ENCODE peak calls at places on chromosomes 7 and 10, in nine cellular contexts. One of them, this sample, is unnamed.

GRCh38 chr7:98777051-98777450 is 92.8 kb downstream of the TMEM130 start:
- DNase-seq in stimulated activated naive B cell treated with anti-CD40 and anti-IgM and Interleukin-4, amounts not matched to agents 10 μg/mL and 1 μg/mL and 100 μg/mL, for 72 hours: no peak
- DNase-seq in CD4-positive, alpha-beta memory T cell: no peak
- DNase-seq in astrocyte of the spinal cord: no peak
- DNase-seq in endodermal cell: no peak
- DNase-seq in ureter: no peak
- DNase-seq in HL-60: no peak
- DNase-seq in GOT3: no peak
- DNase-seq in GM23338: no peak
- DNase-seq in this sample: no peak

GRCh38 chr7:155380221-155380861 is 77.6 kb upstream of the EN2 start:
- DNase-seq in stimulated activated naive B cell treated with anti-CD40 and anti-IgM and Interleukin-4, amounts not matched to agents 10 μg/mL and 1 μg/mL and 100 μg/mL, for 72 hours: peak
- DNase-seq in CD4-positive, alpha-beta memory T cell: peak
- DNase-seq in astrocyte of the spinal cord: peak
- DNase-seq in endodermal cell: peak
- DNase-seq in ureter: peak
- DNase-seq in HL-60: peak
- DNase-seq in GOT3: no peak
- DNase-seq in GM23338: peak
- DNase-seq in this sample: peak

GRCh38 chr7:150973571-150974451 is 4.3 kb downstream of the KCNH2 start:
- DNase-seq in stimulated activated naive B cell treated with anti-CD40 and anti-IgM and Interleukin-4, amounts not matched to agents 10 μg/mL and 1 μg/mL and 100 μg/mL, for 72 hours: no peak
- DNase-seq in CD4-positive, alpha-beta memory T cell: peak
- DNase-seq in astrocyte of the spinal cord: no peak
- DNase-seq in endodermal cell: no peak
- DNase-seq in ureter: no peak
- DNase-seq in HL-60: no peak
- DNase-seq in GOT3: no peak
- DNase-seq in GM23338: peak
- DNase-seq in this sample: no peak

GRCh38 chr7:134470864-134471263 is 12.0 kb upstream of the AKR1B1 start:
- DNase-seq in stimulated activated naive B cell treated with anti-CD40 and anti-IgM and Interleukin-4, amounts not matched to agents 10 μg/mL and 1 μg/mL and 100 μg/mL, for 72 hours: no peak
- DNase-seq in CD4-positive, alpha-beta memory T cell: no peak
- DNase-seq in astrocyte of the spinal cord: peak
- DNase-seq in endodermal cell: no peak
- DNase-seq in ureter: no peak
- DNase-seq in HL-60: no peak
- DNase-seq in GOT3: no peak
- DNase-seq in GM23338: no peak
- DNase-seq in this sample: no peak

GRCh38 chr10:30688456-30688855 is 58.9 kb upstream of the LYZL2 start:
- DNase-seq in stimulated activated naive B cell treated with anti-CD40 and anti-IgM and Interleukin-4, amounts not matched to agents 10 μg/mL and 1 μg/mL and 100 μg/mL, for 72 hours: no peak
- DNase-seq in CD4-positive, alpha-beta memory T cell: no peak
- DNase-seq in astrocyte of the spinal cord: no peak
- DNase-seq in endodermal cell: no peak
- DNase-seq in ureter: no peak
- DNase-seq in HL-60: no peak
- DNase-seq in GOT3: no peak
- DNase-seq in GM23338: no peak
- DNase-seq in this sample: no peak

GRCh38 chr7:30146127-30146612 is 11.4 kb downstream of the MTURN start:
- DNase-seq in stimulated activated naive B cell treated with anti-CD40 and anti-IgM and Interleukin-4, amounts not matched to agents 10 μg/mL and 1 μg/mL and 100 μg/mL, for 72 hours: no peak
- DNase-seq in CD4-positive, alpha-beta memory T cell: no peak
- DNase-seq in astrocyte of the spinal cord: no peak
- DNase-seq in endodermal cell: peak
- DNase-seq in ureter: no peak
- DNase-seq in HL-60: no peak
- DNase-seq in GOT3: no peak
- DNase-seq in GM23338: no peak
- DNase-seq in this sample: peak

GRCh38 chr10:79244841-79245504 is 102.3 kb upstream of the PPIF start:
- DNase-seq in stimulated activated naive B cell treated with anti-CD40 and anti-IgM and Interleukin-4, amounts not matched to agents 10 μg/mL and 1 μg/mL and 100 μg/mL, for 72 hours: peak
- DNase-seq in CD4-positive, alpha-beta memory T cell: peak
- DNase-seq in astrocyte of the spinal cord: no peak
- DNase-seq in endodermal cell: no peak
- DNase-seq in ureter: no peak
- DNase-seq in HL-60: peak
- DNase-seq in GOT3: no peak
- DNase-seq in GM23338: no peak
- DNase-seq in this sample: peak

GRCh38 chr10:29879862-29880261 is 179.5 kb downstream of the JCAD start:
- DNase-seq in stimulated activated naive B cell treated with anti-CD40 and anti-IgM and Interleukin-4, amounts not matched to agents 10 μg/mL and 1 μg/mL and 100 μg/mL, for 72 hours: no peak
- DNase-seq in CD4-positive, alpha-beta memory T cell: no peak
- DNase-seq in astrocyte of the spinal cord: no peak
- DNase-seq in endodermal cell: no peak
- DNase-seq in ureter: no peak
- DNase-seq in HL-60: no peak
- DNase-seq in GOT3: no peak
- DNase-seq in GM23338: no peak
- DNase-seq in this sample: no peak

GRCh38 chr7:102008535-102009262 is 191.3 kb downstream of the CUX1 start:
- DNase-seq in stimulated activated naive B cell treated with anti-CD40 and anti-IgM and Interleukin-4, amounts not matched to agents 10 μg/mL and 1 μg/mL and 100 μg/mL, for 72 hours: no peak
- DNase-seq in CD4-positive, alpha-beta memory T cell: no peak
- DNase-seq in astrocyte of the spinal cord: no peak
- DNase-seq in endodermal cell: no peak
- DNase-seq in ureter: no peak
- DNase-seq in HL-60: no peak
- DNase-seq in GOT3: no peak
- DNase-seq in GM23338: no peak
- DNase-seq in this sample: no peak

GRCh38 chr10:80365510-80365909 is 8.9 kb downstream of the DYDC2 start:
- DNase-seq in stimulated activated naive B cell treated with anti-CD40 and anti-IgM and Interleukin-4, amounts not matched to agents 10 μg/mL and 1 μg/mL and 100 μg/mL, for 72 hours: no peak
- DNase-seq in CD4-positive, alpha-beta memory T cell: no peak
- DNase-seq in astrocyte of the spinal cord: no peak
- DNase-seq in endodermal cell: no peak
- DNase-seq in ureter: no peak
- DNase-seq in HL-60: no peak
- DNase-seq in GOT3: no peak
- DNase-seq in GM23338: no peak
- DNase-seq in this sample: no peak

GRCh38 chr10:122062831-122063674 is 74.1 kb downstream of the TACC2 start:
- DNase-seq in stimulated activated naive B cell treated with anti-CD40 and anti-IgM and Interleukin-4, amounts not matched to agents 10 μg/mL and 1 μg/mL and 100 μg/mL, for 72 hours: no peak
- DNase-seq in CD4-positive, alpha-beta memory T cell: no peak
- DNase-seq in astrocyte of the spinal cord: peak
- DNase-seq in endodermal cell: peak
- DNase-seq in ureter: peak
- DNase-seq in HL-60: no peak
- DNase-seq in GOT3: peak
- DNase-seq in GM23338: peak
- DNase-seq in this sample: no peak

GRCh38 chr10:119003572-119004289 is 25.8 kb upstream of the NANOS1 start:
- DNase-seq in stimulated activated naive B cell treated with anti-CD40 and anti-IgM and Interleukin-4, amounts not matched to agents 10 μg/mL and 1 μg/mL and 100 μg/mL, for 72 hours: no peak
- DNase-seq in CD4-positive, alpha-beta memory T cell: no peak
- DNase-seq in astrocyte of the spinal cord: no peak
- DNase-seq in endodermal cell: no peak
- DNase-seq in ureter: no peak
- DNase-seq in HL-60: no peak
- DNase-seq in GOT3: no peak
- DNase-seq in GM23338: no peak
- DNase-seq in this sample: no peak

GRCh38 chr7:52726493-52726892 is 308.9 kb upstream of the POM121L12 start:
- DNase-seq in stimulated activated naive B cell treated with anti-CD40 and anti-IgM and Interleukin-4, amounts not matched to agents 10 μg/mL and 1 μg/mL and 100 μg/mL, for 72 hours: no peak
- DNase-seq in CD4-positive, alpha-beta memory T cell: no peak
- DNase-seq in astrocyte of the spinal cord: peak
- DNase-seq in endodermal cell: no peak
- DNase-seq in ureter: no peak
- DNase-seq in HL-60: no peak
- DNase-seq in GOT3: no peak
- DNase-seq in GM23338: no peak
- DNase-seq in this sample: no peak

GRCh38 chr10:113225903-113226302 is 275.9 kb downstream of the TCF7L2 start:
- DNase-seq in stimulated activated naive B cell treated with anti-CD40 and anti-IgM and Interleukin-4, amounts not matched to agents 10 μg/mL and 1 μg/mL and 100 μg/mL, for 72 hours: no peak
- DNase-seq in CD4-positive, alpha-beta memory T cell: no peak
- DNase-seq in astrocyte of the spinal cord: no peak
- DNase-seq in endodermal cell: peak
- DNase-seq in ureter: no peak
- DNase-seq in HL-60: no peak
- DNase-seq in GOT3: no peak
- DNase-seq in GM23338: no peak
- DNase-seq in this sample: no peak

GRCh38 chr7:98165827-98166667 is 45.2 kb upstream of the BHLHA15 start:
- DNase-seq in stimulated activated naive B cell treated with anti-CD40 and anti-IgM and Interleukin-4, amounts not matched to agents 10 μg/mL and 1 μg/mL and 100 μg/mL, for 72 hours: peak
- DNase-seq in CD4-positive, alpha-beta memory T cell: peak
- DNase-seq in astrocyte of the spinal cord: peak
- DNase-seq in endodermal cell: peak
- DNase-seq in ureter: no peak
- DNase-seq in HL-60: peak
- DNase-seq in GOT3: no peak
- DNase-seq in GM23338: peak
- DNase-seq in this sample: peak

GRCh38 chr7:91660734-91661355 is 219.7 kb downstream of the MTERF1 start:
- DNase-seq in stimulated activated naive B cell treated with anti-CD40 and anti-IgM and Interleukin-4, amounts not matched to agents 10 μg/mL and 1 μg/mL and 100 μg/mL, for 72 hours: no peak
- DNase-seq in CD4-positive, alpha-beta memory T cell: no peak
- DNase-seq in astrocyte of the spinal cord: no peak
- DNase-seq in endodermal cell: no peak
- DNase-seq in ureter: no peak
- DNase-seq in HL-60: no peak
- DNase-seq in GOT3: no peak
- DNase-seq in GM23338: no peak
- DNase-seq in this sample: no peak

GRCh38 chr10:6601224-6601805 is 21.2 kb upstream of the PRKCQ start:
- DNase-seq in stimulated activated naive B cell treated with anti-CD40 and anti-IgM and Interleukin-4, amounts not matched to agents 10 μg/mL and 1 μg/mL and 100 μg/mL, for 72 hours: no peak
- DNase-seq in CD4-positive, alpha-beta memory T cell: peak
- DNase-seq in astrocyte of the spinal cord: no peak
- DNase-seq in endodermal cell: no peak
- DNase-seq in ureter: no peak
- DNase-seq in HL-60: no peak
- DNase-seq in GOT3: no peak
- DNase-seq in GM23338: no peak
- DNase-seq in this sample: no peak

GRCh38 chr10:11095374-11095785 is 77.7 kb downstream of the CELF2 start:
- DNase-seq in stimulated activated naive B cell treated with anti-CD40 and anti-IgM and Interleukin-4, amounts not matched to agents 10 μg/mL and 1 μg/mL and 100 μg/mL, for 72 hours: no peak
- DNase-seq in CD4-positive, alpha-beta memory T cell: no peak
- DNase-seq in astrocyte of the spinal cord: no peak
- DNase-seq in endodermal cell: peak
- DNase-seq in ureter: no peak
- DNase-seq in HL-60: no peak
- DNase-seq in GOT3: no peak
- DNase-seq in GM23338: peak
- DNase-seq in this sample: peak

GRCh38 chr10:4217653-4218052 is 432.6 kb upstream of the KLF6 start:
- DNase-seq in stimulated activated naive B cell treated with anti-CD40 and anti-IgM and Interleukin-4, amounts not matched to agents 10 μg/mL and 1 μg/mL and 100 μg/mL, for 72 hours: no peak
- DNase-seq in CD4-positive, alpha-beta memory T cell: no peak
- DNase-seq in astrocyte of the spinal cord: no peak
- DNase-seq in endodermal cell: no peak
- DNase-seq in ureter: no peak
- DNase-seq in HL-60: no peak
- DNase-seq in GOT3: no peak
- DNase-seq in GM23338: no peak
- DNase-seq in this sample: no peak

GRCh38 chr7:28105234-28105633 is 75.4 kb downstream of the JAZF1 start:
- DNase-seq in stimulated activated naive B cell treated with anti-CD40 and anti-IgM and Interleukin-4, amounts not matched to agents 10 μg/mL and 1 μg/mL and 100 μg/mL, for 72 hours: no peak
- DNase-seq in CD4-positive, alpha-beta memory T cell: no peak
- DNase-seq in astrocyte of the spinal cord: no peak
- DNase-seq in endodermal cell: no peak
- DNase-seq in ureter: no peak
- DNase-seq in HL-60: no peak
- DNase-seq in GOT3: no peak
- DNase-seq in GM23338: no peak
- DNase-seq in this sample: no peak

GRCh38 chr10:62414359-62414758 is 40.2 kb downstream of the ZNF365 start:
- DNase-seq in stimulated activated naive B cell treated with anti-CD40 and anti-IgM and Interleukin-4, amounts not matched to agents 10 μg/mL and 1 μg/mL and 100 μg/mL, for 72 hours: no peak
- DNase-seq in CD4-positive, alpha-beta memory T cell: no peak
- DNase-seq in astrocyte of the spinal cord: no peak
- DNase-seq in endodermal cell: no peak
- DNase-seq in ureter: no peak
- DNase-seq in HL-60: no peak
- DNase-seq in GOT3: no peak
- DNase-seq in GM23338: peak
- DNase-seq in this sample: no peak

GRCh38 chr7:2373124-2373556 is 18.5 kb downstream of the EIF3B start:
- DNase-seq in stimulated activated naive B cell treated with anti-CD40 and anti-IgM and Interleukin-4, amounts not matched to agents 10 μg/mL and 1 μg/mL and 100 μg/mL, for 72 hours: no peak
- DNase-seq in CD4-positive, alpha-beta memory T cell: no peak
- DNase-seq in astrocyte of the spinal cord: peak
- DNase-seq in endodermal cell: peak
- DNase-seq in ureter: no peak
- DNase-seq in HL-60: no peak
- DNase-seq in GOT3: no peak
- DNase-seq in GM23338: no peak
- DNase-seq in this sample: no peak

GRCh38 chr7:94043299-94043698 is 39.1 kb upstream of the BET1 start:
- DNase-seq in stimulated activated naive B cell treated with anti-CD40 and anti-IgM and Interleukin-4, amounts not matched to agents 10 μg/mL and 1 μg/mL and 100 μg/mL, for 72 hours: no peak
- DNase-seq in CD4-positive, alpha-beta memory T cell: no peak
- DNase-seq in astrocyte of the spinal cord: no peak
- DNase-seq in endodermal cell: no peak
- DNase-seq in ureter: no peak
- DNase-seq in HL-60: no peak
- DNase-seq in GOT3: no peak
- DNase-seq in GM23338: no peak
- DNase-seq in this sample: no peak

GRCh38 chr7:79452032-79452494 is 1.4 kb downstream of the MAGI2 start:
- DNase-seq in stimulated activated naive B cell treated with anti-CD40 and anti-IgM and Interleukin-4, amounts not matched to agents 10 μg/mL and 1 μg/mL and 100 μg/mL, for 72 hours: no peak
- DNase-seq in CD4-positive, alpha-beta memory T cell: no peak
- DNase-seq in astrocyte of the spinal cord: peak
- DNase-seq in endodermal cell: peak
- DNase-seq in ureter: peak
- DNase-seq in HL-60: no peak
- DNase-seq in GOT3: peak
- DNase-seq in GM23338: peak
- DNase-seq in this sample: no peak

GRCh38 chr10:129719889-129720590 is 244.0 kb downstream of the EBF3 start:
- DNase-seq in stimulated activated naive B cell treated with anti-CD40 and anti-IgM and Interleukin-4, amounts not matched to agents 10 μg/mL and 1 μg/mL and 100 μg/mL, for 72 hours: no peak
- DNase-seq in CD4-positive, alpha-beta memory T cell: no peak
- DNase-seq in astrocyte of the spinal cord: no peak
- DNase-seq in endodermal cell: no peak
- DNase-seq in ureter: no peak
- DNase-seq in HL-60: no peak
- DNase-seq in GOT3: no peak
- DNase-seq in GM23338: no peak
- DNase-seq in this sample: peak

GRCh38 chr10:80699602-80700039 is 161.9 kb downstream of the SH2D4B start:
- DNase-seq in stimulated activated naive B cell treated with anti-CD40 and anti-IgM and Interleukin-4, amounts not matched to agents 10 μg/mL and 1 μg/mL and 100 μg/mL, for 72 hours: peak
- DNase-seq in CD4-positive, alpha-beta memory T cell: peak
- DNase-seq in astrocyte of the spinal cord: peak
- DNase-seq in endodermal cell: peak
- DNase-seq in ureter: peak
- DNase-seq in HL-60: peak
- DNase-seq in GOT3: peak
- DNase-seq in GM23338: peak
- DNase-seq in this sample: peak

GRCh38 chr7:133642907-133643306 is 390.0 kb downstream of the EXOC4 start:
- DNase-seq in stimulated activated naive B cell treated with anti-CD40 and anti-IgM and Interleukin-4, amounts not matched to agents 10 μg/mL and 1 μg/mL and 100 μg/mL, for 72 hours: no peak
- DNase-seq in CD4-positive, alpha-beta memory T cell: no peak
- DNase-seq in astrocyte of the spinal cord: no peak
- DNase-seq in endodermal cell: no peak
- DNase-seq in ureter: no peak
- DNase-seq in HL-60: no peak
- DNase-seq in GOT3: no peak
- DNase-seq in GM23338: no peak
- DNase-seq in this sample: no peak

GRCh38 chr7:105764506-105764905 is 111.9 kb downstream of the ATXN7L1 start:
- DNase-seq in stimulated activated naive B cell treated with anti-CD40 and anti-IgM and Interleukin-4, amounts not matched to agents 10 μg/mL and 1 μg/mL and 100 μg/mL, for 72 hours: no peak
- DNase-seq in CD4-positive, alpha-beta memory T cell: no peak
- DNase-seq in astrocyte of the spinal cord: no peak
- DNase-seq in endodermal cell: no peak
- DNase-seq in ureter: no peak
- DNase-seq in HL-60: no peak
- DNase-seq in GOT3: no peak
- DNase-seq in GM23338: no peak
- DNase-seq in this sample: no peak

GRCh38 chr7:64312826-64313225 is 935 bp upstream of the ZNF736 start:
- DNase-seq in stimulated activated naive B cell treated with anti-CD40 and anti-IgM and Interleukin-4, amounts not matched to agents 10 μg/mL and 1 μg/mL and 100 μg/mL, for 72 hours: no peak
- DNase-seq in CD4-positive, alpha-beta memory T cell: no peak
- DNase-seq in astrocyte of the spinal cord: no peak
- DNase-seq in endodermal cell: no peak
- DNase-seq in ureter: no peak
- DNase-seq in HL-60: no peak
- DNase-seq in GOT3: no peak
- DNase-seq in GM23338: no peak
- DNase-seq in this sample: no peak

GRCh38 chr10:65861249-65861648 is 1064.6 kb upstream of the LRRTM3 start:
- DNase-seq in stimulated activated naive B cell treated with anti-CD40 and anti-IgM and Interleukin-4, amounts not matched to agents 10 μg/mL and 1 μg/mL and 100 μg/mL, for 72 hours: no peak
- DNase-seq in CD4-positive, alpha-beta memory T cell: no peak
- DNase-seq in astrocyte of the spinal cord: peak
- DNase-seq in endodermal cell: peak
- DNase-seq in ureter: no peak
- DNase-seq in HL-60: no peak
- DNase-seq in GOT3: no peak
- DNase-seq in GM23338: no peak
- DNase-seq in this sample: no peak

GRCh38 chr10:130394832-130395231 is 258.6 kb downstream of the GLRX3 start:
- DNase-seq in stimulated activated naive B cell treated with anti-CD40 and anti-IgM and Interleukin-4, amounts not matched to agents 10 μg/mL and 1 μg/mL and 100 μg/mL, for 72 hours: no peak
- DNase-seq in CD4-positive, alpha-beta memory T cell: no peak
- DNase-seq in astrocyte of the spinal cord: no peak
- DNase-seq in endodermal cell: peak
- DNase-seq in ureter: no peak
- DNase-seq in HL-60: no peak
- DNase-seq in GOT3: no peak
- DNase-seq in GM23338: no peak
- DNase-seq in this sample: no peak

This sample was measured in Jurkat, Clone E6-1.